ENCODE peak calls at places on chromosomes 2 and 18, in eight cellular contexts. X is upper lobe of right lung, H is foreskin fibroblast, I is cardiac fibroblast, Z is right atrium auricular region, V is AG04449, O is breast epithelium, W is left ventricle myocardium inferior. F is an unnamed sample.

GRCh38 chr18:57051586-57052044 is 95.3 kb upstream of the BOD1L2 start:
- DNase-seq in V (no peak), H (no peak), W (no peak), O (no peak), X (no peak), I (no peak), Z (no peak), F (no peak)

GRCh38 chr18:69308620-69309019 is 92.1 kb upstream of the DOK6 start:
- DNase-seq in X (no peak), I (no peak), W (no peak), Z (no peak), V (no peak), H (no peak), O (no peak), F (no peak)

GRCh38 chr18:36812686-36813085 is 16.1 kb downstream of the TPGS2 start:
- DNase-seq in X (no peak), Z (no peak), O (no peak), H (no peak), I (no peak), V (no peak), W (no peak), F (no peak)

GRCh38 chr2:237258146-237258545 is 155.8 kb downstream of the COL6A3 start:
- DNase-seq in I (no peak), X (no peak), Z (no peak), O (no peak), W (no peak), H (no peak), V (no peak), F (no peak)

GRCh38 chr2:54429055-54429454 is 27.1 kb upstream of the SPTBN1 start:
- DNase-seq in O (no peak), H (no peak), Z (no peak), W (no peak), V (no peak), I (no peak), X (no peak), F (no peak)

GRCh38 chr2:40450066-40450841 is 1.6 kb downstream of the SLC8A1 start:
- DNase-seq in W (peak), H (no peak), V (no peak), X (no peak), I (peak), Z (no peak), O (no peak), F (no peak)

GRCh38 chr2:48284624-48285212 is 245.2 kb upstream of the STON1 start:
- DNase-seq in V (no peak), H (no peak), X (no peak), O (no peak), I (no peak), W (no peak), Z (no peak), F (no peak)

GRCh38 chr2:240918258-240919091 is 12.3 kb downstream of the CROCC2 start:
- DNase-seq in V (no peak), X (peak), I (no peak), O (no peak), Z (peak), W (peak), H (no peak), F (no peak)

GRCh38 chr18:36214811-36215210 is 27.5 kb downstream of the MOCOS start:
- DNase-seq in H (no peak), W (no peak), V (no peak), I (no peak), X (no peak), O (no peak), Z (no peak), F (no peak)

GRCh38 chr2:238695538-238695937 is 152.3 kb upstream of the TWIST2 start:
- DNase-seq in H (no peak), Z (no peak), W (no peak), X (no peak), O (no peak), V (no peak), I (no peak), F (no peak)

GRCh38 chr2:128500136-128500800 is 181.6 kb upstream of the HS6ST1 start:
- DNase-seq in H (no peak), Z (no peak), I (no peak), V (no peak), O (no peak), W (no peak), X (peak), F (peak)

GRCh38 chr18:36511791-36512352 is 214.4 kb downstream of the FHOD3 start:
- DNase-seq in I (peak), H (no peak), Z (no peak), V (no peak), O (no peak), X (no peak), W (no peak), F (no peak)

GRCh38 chr2:237919593-237919992 is 47.2 kb upstream of the UBE2F start:
- DNase-seq in Z (no peak), V (no peak), I (no peak), X (no peak), O (no peak), H (no peak), W (no peak), F (no peak)

GRCh38 chr2:98508690-98509054 is 64.0 kb downstream of the INPP4A start:
- DNase-seq in X (peak), V (no peak), Z (peak), I (peak), O (peak), H (no peak), W (peak), F (peak)

GRCh38 chr2:130727286-130727924 is 1.5 kb upstream of the GPR148 start:
- DNase-seq in V (no peak), H (peak), I (peak), Z (peak), W (peak), X (peak), O (peak), F (peak)

GRCh38 chr2:6995406-6996117 is 78.3 kb downstream of the RNF144A start:
- DNase-seq in X (no peak), I (no peak), O (no peak), Z (no peak), H (no peak), V (no peak), W (no peak), F (no peak)

GRCh38 chr2:67267238-67267637 is 129.9 kb upstream of the ETAA1 start:
- DNase-seq in O (no peak), W (no peak), I (no peak), X (no peak), H (no peak), V (no peak), Z (no peak), F (no peak)

GRCh38 chr2:230244211-230244610 is 18.7 kb downstream of the SP140 start:
- DNase-seq in O (no peak), Z (no peak), W (no peak), I (peak), V (no peak), X (no peak), H (peak), F (no peak)

GRCh38 chr18:44758821-44759624 is 78.3 kb downstream of the SETBP1 start:
- DNase-seq in Z (no peak), W (no peak), I (no peak), V (no peak), O (no peak), H (no peak), X (no peak), F (no peak)

GRCh38 chr18:74083071-74083954 is 64.3 kb downstream of the FBXO15 start:
- DNase-seq in V (no peak), H (peak), X (no peak), I (no peak), O (no peak), W (no peak), Z (no peak), F (no peak)

GRCh38 chr2:225842939-225843338 is 443.4 kb downstream of the NYAP2 start:
- DNase-seq in H (peak), Z (no peak), I (peak), V (no peak), O (no peak), W (no peak), X (no peak), F (no peak)

GRCh38 chr18:21272016-21272582 is 30.1 kb downstream of the GREB1L start:
- DNase-seq in X (no peak), O (no peak), V (no peak), Z (no peak), I (peak), H (no peak), W (no peak), F (peak)

GRCh38 chr2:42095923-42096408 is 48.1 kb downstream of the PKDCC start:
- DNase-seq in I (peak), X (peak), V (no peak), O (peak), Z (peak), W (peak), H (peak), F (peak)

DNA sequence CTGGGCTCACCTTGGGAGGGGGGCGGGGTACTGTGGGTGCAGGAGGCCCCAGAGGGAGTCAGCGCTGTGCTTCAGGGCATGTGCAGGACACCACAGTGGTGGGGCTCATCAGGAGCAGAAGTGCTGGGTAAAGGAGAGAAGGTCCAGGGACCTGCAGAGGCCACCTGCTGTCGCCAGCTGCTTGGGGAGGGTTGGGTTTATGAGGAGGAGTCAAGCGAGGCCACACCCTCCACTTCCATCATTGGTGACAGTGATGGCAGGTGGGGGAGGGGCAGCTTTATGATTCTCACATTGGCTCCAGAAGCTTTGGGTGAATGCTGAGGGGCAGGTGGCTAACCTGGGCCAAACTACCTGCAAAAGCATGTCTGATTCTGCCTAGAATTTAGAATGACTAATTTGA is 392.6 kb downstream of the HRH4 start:
- DNase-seq in W (no peak), H (no peak), X (no peak), V (no peak), Z (no peak), I (no peak), O (no peak), F (no peak)
- H3K4me3 ChIP-seq in W (no peak), H (no peak), X (no peak), V (no peak), Z (no peak), I (no peak), O (no peak), F (no peak)

DNA sequence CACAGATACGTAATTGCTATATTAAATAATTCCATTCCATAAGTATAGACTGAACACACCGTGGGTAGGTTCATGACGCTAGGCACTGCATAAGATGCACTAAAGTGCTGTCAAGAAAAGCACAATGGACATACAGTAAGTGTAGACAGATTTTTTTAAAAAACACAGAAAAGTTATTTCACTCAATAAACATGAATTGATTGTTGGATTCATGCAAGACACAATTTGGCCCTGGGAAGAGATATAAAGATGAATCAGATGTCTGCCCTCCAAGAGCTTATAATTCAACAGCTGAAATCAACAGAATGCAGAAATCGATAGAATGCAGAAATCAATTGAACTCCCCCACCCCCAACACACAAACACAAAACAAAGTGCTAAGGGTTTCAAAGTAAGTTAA is 1.8 kb downstream of the NBAS start:
- DNase-seq in Z (no peak), X (no peak), W (no peak), H (no peak), I (no peak), V (no peak), O (no peak), F (no peak)
- H3K4me3 ChIP-seq in Z (no peak), X (peak), W (peak), H (peak), I (no peak), V (peak), O (peak), F (peak)

GRCh38 chr18:34224423-34225217 is at the start of gene NOL4:
- DNase-seq in W (no peak), X (peak), H (no peak), O (peak), V (no peak), Z (no peak), I (peak), F (no peak)
- H3K4me3 ChIP-seq in W (peak), X (peak), H (peak), O (peak), V (peak), Z (peak), I (peak), F (no peak)

DNA sequence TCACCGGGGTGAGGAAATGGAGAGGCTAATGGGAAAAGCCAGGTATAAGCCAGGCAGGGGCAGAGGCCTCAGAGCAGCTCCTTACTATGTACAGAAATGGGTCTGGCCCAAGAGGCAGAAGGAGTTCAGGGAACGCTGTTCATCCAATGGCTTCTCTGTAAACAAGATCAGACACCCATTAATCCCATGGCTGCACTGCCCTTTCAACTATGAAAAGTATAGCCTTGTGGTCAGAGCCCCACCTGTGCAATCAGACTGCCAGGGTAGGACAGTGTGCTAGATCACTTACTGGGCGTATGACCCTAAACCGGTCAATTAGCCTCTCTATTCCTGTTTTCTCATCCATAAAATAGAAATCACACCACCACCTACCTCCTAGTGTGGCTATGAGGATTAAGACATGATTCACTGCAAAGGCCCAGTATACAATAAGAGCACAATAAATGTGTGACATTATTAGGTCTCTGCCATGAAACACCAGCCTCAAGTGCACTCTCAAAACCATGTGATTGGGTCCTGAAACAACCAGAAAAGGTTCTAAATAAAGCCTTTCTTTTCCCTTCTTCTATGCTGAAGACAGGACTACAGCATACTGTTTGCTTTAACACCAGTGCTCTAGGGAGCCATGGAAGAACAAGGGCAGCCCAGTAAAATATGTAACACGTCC is 4.4 kb downstream of the ANKRD44 start:
- DNase-seq in W (no peak), Z (no peak), I (no peak), V (no peak), O (no peak), X (no peak), H (no peak), F (no peak)
- H3K4me3 ChIP-seq in W (no peak), Z (no peak), I (no peak), V (no peak), O (no peak), X (no peak), H (no peak), F (no peak)

GRCh38 chr2:85258194-85258605 is 69.6 kb downstream of the TGOLN2 start:
- DNase-seq in I (no peak), X (no peak), O (no peak), W (no peak), V (no peak), Z (no peak), H (no peak), F (no peak)

GRCh38 chr2:85259865-85260264 is 67.9 kb downstream of the TGOLN2 start:
- DNase-seq in H (no peak), O (no peak), X (no peak), V (no peak), Z (no peak), I (no peak), W (no peak), F (no peak)

GRCh38 chr2:85257359-85258193 is 70.2 kb downstream of the TGOLN2 start:
- DNase-seq in V (no peak), X (no peak), H (no peak), W (no peak), O (no peak), Z (no peak), I (no peak), F (no peak)

GRCh38 chr2:85255813-85256581 is 71.8 kb downstream of the TGOLN2 start:
- DNase-seq in I (peak), W (no peak), Z (no peak), H (no peak), O (peak), X (no peak), V (no peak), F (no peak)

DNA sequence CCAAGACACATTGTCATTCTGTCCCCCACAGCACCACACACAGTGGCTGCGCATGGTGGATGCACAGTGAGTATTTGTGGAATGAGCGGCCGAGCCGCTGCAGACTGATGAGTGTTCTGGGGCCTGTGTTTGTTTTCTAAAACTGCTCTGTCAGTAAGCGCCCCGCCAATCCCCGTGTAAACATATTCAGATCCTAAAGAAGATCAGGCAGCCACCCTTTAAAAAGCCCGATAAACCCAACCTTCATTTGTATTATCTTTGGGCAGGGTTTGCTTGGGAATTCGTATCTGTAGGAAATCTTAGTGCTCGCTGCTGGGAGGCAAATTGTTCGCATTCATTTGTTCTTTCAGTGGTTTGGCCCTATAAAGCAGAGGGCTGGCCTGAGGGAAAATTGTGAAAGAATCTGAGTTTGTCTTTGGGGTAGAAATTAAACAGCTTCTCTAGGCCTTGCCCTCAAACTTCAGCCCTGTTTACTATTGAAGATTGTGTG is 68.6 kb downstream of the TGOLN2 start:
- DNase-seq in W (no peak), H (no peak), I (peak), O (no peak), X (no peak), Z (no peak), V (peak), F (no peak)
- H3K4me3 ChIP-seq in W (no peak), H (no peak), I (no peak), O (no peak), X (no peak), Z (no peak), V (no peak), F (no peak)

F was measured in Jurkat, Clone E6-1.